ENCODE peak calls at places on chromosomes 1 and 21, in seven cellular contexts. M, O, A, P, Z, K and D are unnamed samples.

GRCh38 chr1:155050560-155051341 is at the start of gene ADAM15:
- DNase-seq in M (peak; percentile 99), O (peak; percentile 93), A (peak; percentile 64), P (peak; percentile 93), Z (peak; percentile 79), K (peak; percentile 94), D (peak; percentile 80)

GRCh38 chr1:43438576-43439120 is 15.1 kb downstream of the HYI start:
- DNase-seq in M (no peak), O (peak; percentile 52), A (no peak), P (no peak), Z (no peak), K (no peak), D (no peak)

GRCh38 chr1:42518894-42519293 is 55.8 kb downstream of the CCDC30 start:
- DNase-seq in M (no peak), O (no peak), A (no peak), P (no peak), Z (no peak), K (peak; percentile 5), D (peak; percentile 2)

GRCh38 chr1:178875936-178876335 is 5.1 kb upstream of the ANGPTL1 start:
- DNase-seq in M (no peak), O (no peak), A (no peak), P (no peak), Z (no peak), K (no peak), D (no peak)

GRCh38 chr1:229225331-229225782 is 45.6 kb upstream of the RAB4A start:
- DNase-seq in M (no peak), O (no peak), A (no peak), P (no peak), Z (no peak), K (peak; percentile 75), D (no peak)

GRCh38 chr1:7047866-7048265 is 262.6 kb downstream of the CAMTA1 start:
- DNase-seq in M (peak; percentile 74), O (no peak), A (no peak), P (no peak), Z (no peak), K (no peak), D (peak; percentile 28)

GRCh38 chr1:201480231-201481003 is 11.4 kb upstream of the PHLDA3 start:
- DNase-seq in M (peak; percentile 98), O (peak; percentile 92), A (peak; percentile 33), P (peak; percentile 82), Z (peak; percentile 68), K (peak; percentile 85), D (peak; percentile 98)

GRCh38 chr1:178609015-178609414 is 96.1 kb downstream of the TEX35 start:
- DNase-seq in M (no peak), O (no peak), A (no peak), P (no peak), Z (peak; percentile 83), K (no peak), D (peak; percentile 53)

GRCh38 chr1:96845464-96845863 is 123.9 kb downstream of the PTBP2 start:
- DNase-seq in M (peak; percentile 51), O (no peak), A (no peak), P (peak; percentile 58), Z (peak; percentile 25), K (no peak), D (peak; percentile 24)

GRCh38 chr1:65225179-65225578 is 77.2 kb downstream of the AK4 start:
- DNase-seq in M (no peak), O (no peak), A (no peak), P (no peak), Z (no peak), K (no peak), D (no peak)

GRCh38 chr1:168257397-168257796 is 23.3 kb upstream of the TBX19 start:
- DNase-seq in M (no peak), O (no peak), A (no peak), P (no peak), Z (no peak), K (no peak), D (no peak)

GRCh38 chr1:207890136-207890738 is 20.7 kb downstream of the CD34 start:
- DNase-seq in M (no peak), O (peak; percentile 92), A (no peak), P (no peak), Z (peak; percentile 92), K (no peak), D (peak; percentile 99)

GRCh38 chr21:31920275-31920674 is 47.5 kb downstream of the HUNK start:
- DNase-seq in M (no peak), O (no peak), A (no peak), P (no peak), Z (no peak), K (peak; percentile 59), D (no peak)

GRCh38 chr1:84763912-84764675 is 73.8 kb upstream of the SSX2IP start:
- DNase-seq in M (no peak), O (no peak), A (no peak), P (no peak), Z (no peak), K (no peak), D (no peak)

GRCh38 chr1:53094533-53094919 is 32.5 kb downstream of the PODN start:
- DNase-seq in M (no peak), O (no peak), A (no peak), P (no peak), Z (no peak), K (no peak), D (no peak)

GRCh38 chr1:229621663-229622062 is 4.3 kb downstream of the TAF5L start:
- DNase-seq in M (no peak), O (no peak), A (no peak), P (no peak), Z (peak; percentile 27), K (no peak), D (no peak)

GRCh38 chr1:19864304-19865160 is 17.7 kb upstream of the OTUD3 start:
- DNase-seq in M (no peak), O (no peak), A (no peak), P (no peak), Z (no peak), K (no peak), D (no peak)

GRCh38 chr1:65148548-65149390 is 766 bp downstream of the AK4 start:
- DNase-seq in M (peak; percentile 62), O (peak; percentile 85), A (peak; percentile 13), P (peak; percentile 87), Z (peak; percentile 79), K (peak; percentile 69), D (peak; percentile 69)

GRCh38 chr1:43668956-43669355 is 19.0 kb downstream of the KDM4A start:
- DNase-seq in M (no peak), O (no peak), A (no peak), P (no peak), Z (peak; percentile 82), K (no peak), D (no peak)

GRCh38 chr1:10495475-10495817 is 20.7 kb downstream of the PEX14 start:
- DNase-seq in M (no peak), O (no peak), A (no peak), P (no peak), Z (no peak), K (no peak), D (no peak)